ENCODE peak calls at places on chromosomes 11 and 22, in seven cellular contexts. C is HCT116, G is K562, P is H1, H is HepG2, O is SK-N-SH, U is GM12878. F is an unnamed sample.

GRCh38 chr11:44120169-44120568 is 24.7 kb downstream of the EXT2 start:
- DNase-seq in C (no peak), G (peak), P (no peak), H (no peak), O (peak), U (no peak), F (no peak)

GRCh38 chr11:69003301-69003865 is 9.7 kb downstream of the MRGPRF start:
- DNase-seq in C (no peak), G (no peak), P (no peak), H (no peak), O (no peak), U (no peak), F (no peak)

GRCh38 chr11:118230088-118230487 is 5.3 kb upstream of the JAML start:
- DNase-seq in C (no peak), G (no peak), P (no peak), H (no peak), O (no peak), U (no peak), F (no peak)

GRCh38 chr22:33381531-33382406 is 323.6 kb upstream of the SYN3 start:
- DNase-seq in C (no peak), G (no peak), P (no peak), H (no peak), O (no peak), U (no peak), F (no peak)

GRCh38 chr22:49873228-49873940 is 19.7 kb downstream of the ZBED4 start:
- DNase-seq in C (no peak), G (no peak), P (no peak), H (no peak), O (no peak), U (no peak), F (no peak)

GRCh38 chr11:47241740-47242400 is 6.7 kb downstream of the ACP2 start:
- DNase-seq in C (no peak), G (no peak), P (no peak), H (no peak), O (peak), U (no peak), F (no peak)

GRCh38 chr11:31254411-31254810 is 115.1 kb downstream of the DCDC1 start:
- DNase-seq in C (no peak), G (no peak), P (no peak), H (no peak), O (no peak), U (no peak), F (no peak)

GRCh38 chr11:132895340-132895739 is 637.0 kb downstream of the OPCML start:
- DNase-seq in C (no peak), G (no peak), P (no peak), H (no peak), O (no peak), U (no peak), F (no peak)

GRCh38 chr11:47552086-47552580 is 799 bp downstream of the CELF1 start:
- DNase-seq in C (no peak), G (no peak), P (no peak), H (peak), O (peak), U (no peak), F (peak)

GRCh38 chr22:20957118-20957690 is 9.9 kb upstream of the AIFM3 start:
- DNase-seq in C (no peak), G (no peak), P (no peak), H (no peak), O (peak), U (no peak), F (no peak)

GRCh38 chr11:117239295-117239694 is 6.8 kb downstream of the RNF214 start:
- DNase-seq in C (no peak), G (no peak), P (no peak), H (no peak), O (no peak), U (no peak), F (no peak)

GRCh38 chr11:34223021-34223813 is 117.8 kb downstream of the NAT10 start:
- DNase-seq in C (no peak), G (no peak), P (no peak), H (no peak), O (no peak), U (no peak), F (no peak)

GRCh38 chr11:121613724-121614123 is 161.0 kb upstream of the SORL1-AS1 start:
- DNase-seq in C (no peak), G (no peak), P (no peak), H (no peak), O (no peak), U (no peak), F (no peak)

GRCh38 chr11:43937434-43938411 is 4.7 kb upstream of the C11orf96 start:
- DNase-seq in C (peak), G (peak), P (no peak), H (no peak), O (no peak), U (no peak), F (no peak)

GRCh38 chr11:72353861-72354260 is 80.5 kb downstream of the CLPB start:
- DNase-seq in C (no peak), G (no peak), P (no peak), H (peak), O (no peak), U (no peak), F (no peak)

GRCh38 chr11:11416502-11416901 is 63.5 kb upstream of the CSNK2A3 start:
- DNase-seq in C (no peak), G (no peak), P (no peak), H (no peak), O (no peak), U (no peak), F (peak)

GRCh38 chr22:49970528-49971231 is 10.1 kb downstream of the PIM3 start:
- DNase-seq in C (peak), G (peak), P (peak), H (peak), O (peak), U (peak), F (peak)

GRCh38 chr11:62508336-62509058 is 38.1 kb downstream of the AHNAK start:
- DNase-seq in C (peak), G (peak), P (peak), H (peak), O (peak), U (no peak), F (peak)

GRCh38 chr11:69018924-69019323 is 5.9 kb upstream of the MRGPRF start:
- DNase-seq in C (no peak), G (no peak), P (no peak), H (no peak), O (no peak), U (no peak), F (no peak)

GRCh38 chr11:88402784-88403183 is 65.2 kb upstream of the CTSC start:
- DNase-seq in C (no peak), G (no peak), P (no peak), H (no peak), O (no peak), U (no peak), F (no peak)

DNA sequence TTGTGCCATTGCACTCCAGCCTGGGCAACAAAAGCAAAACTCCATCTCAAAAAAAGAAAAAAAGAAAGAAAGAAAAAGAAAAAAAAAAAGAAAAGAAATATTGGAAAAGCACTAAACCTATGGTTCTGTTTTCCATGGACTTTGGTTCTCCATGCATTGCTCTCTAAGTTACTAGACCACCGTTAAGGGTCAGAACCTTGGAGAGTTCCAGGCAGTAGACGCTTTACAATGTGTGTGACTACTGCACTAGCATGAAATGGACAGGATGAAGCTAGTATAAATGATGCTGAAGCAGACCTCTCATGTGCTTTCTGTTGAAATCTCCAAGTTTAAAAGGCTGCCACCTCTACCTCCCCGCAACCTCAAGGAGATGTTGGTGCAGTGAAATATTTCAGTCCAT is 63.5 kb downstream of the SIK2 start:
- DNase-seq in C (no peak), G (peak), P (no peak), H (peak), O (no peak), U (no peak), F (peak)
- TF ChIP-seq JUND in C (no peak), G (no peak), P (no peak), H (no peak), O (no peak), U (no peak), F (no peak)

DNA sequence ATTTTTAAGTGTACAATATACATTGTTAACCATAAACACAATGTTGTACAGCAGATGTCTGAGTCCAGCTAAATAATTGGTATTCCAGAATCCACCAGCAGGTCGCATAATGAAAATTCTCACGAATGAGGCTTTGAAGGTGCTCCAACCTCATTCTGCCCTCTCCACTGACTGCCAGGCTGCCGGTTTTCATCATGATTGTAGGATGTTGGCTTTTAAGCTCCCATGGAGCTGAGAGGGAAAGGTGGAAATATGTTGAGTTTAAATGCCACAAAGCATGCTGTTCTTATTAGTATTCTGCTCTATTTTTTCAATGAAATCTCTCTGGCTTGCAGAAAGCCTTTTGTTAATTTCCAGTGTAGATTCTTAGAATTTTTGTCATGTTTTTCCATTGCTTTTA is 337.2 kb upstream of the DDI1 start:
- DNase-seq in C (no peak), G (no peak), P (no peak), H (no peak), O (no peak), U (no peak), F (no peak)
- TF ChIP-seq JUND in C (no peak), G (no peak), P (no peak), H (no peak), O (no peak), U (no peak), F (no peak)

GRCh38 chr11:65573391-65574146 is 1.2 kb downstream of the FAM89B start:
- DNase-seq in C (no peak), G (no peak), P (no peak), H (no peak), O (no peak), U (no peak), F (peak)

GRCh38 chr11:65569973-65570918 is at the start of gene ZNRD2:
- DNase-seq in C (peak), G (peak), P (peak), H (peak), O (peak), U (peak), F (peak)

GRCh38 chr11:65571420-65571819 is 918 bp upstream of the FAM89B start:
- DNase-seq in C (no peak), G (no peak), P (no peak), H (no peak), O (no peak), U (no peak), F (no peak)

GRCh38 chr11:65572356-65573043 is at the start of gene FAM89B:
- DNase-seq in C (no peak), G (peak), P (no peak), H (no peak), O (peak), U (no peak), F (peak)

DNA sequence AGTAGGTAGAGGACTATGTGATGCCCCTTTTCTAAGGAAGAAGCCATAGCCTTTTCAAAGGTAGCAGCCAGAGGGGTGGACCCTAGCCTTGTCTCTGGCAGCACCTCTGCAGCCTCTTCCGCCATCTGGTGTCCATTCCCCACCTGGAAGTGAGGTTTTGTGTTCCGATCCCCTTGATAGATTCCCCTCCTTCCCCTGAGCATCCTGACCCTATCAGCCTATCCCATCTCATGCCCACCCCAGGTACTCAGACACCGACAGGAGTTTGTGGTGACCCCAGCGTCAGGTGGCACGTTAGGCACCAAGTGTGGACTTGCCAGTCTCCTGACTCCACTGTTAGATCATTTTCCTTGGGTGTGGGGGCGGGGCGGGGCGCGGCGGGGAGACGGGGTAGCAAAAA is 398 bp upstream of the FAM89B start:
- DNase-seq in C (no peak), G (no peak), P (no peak), H (no peak), O (no peak), U (no peak), F (no peak)
- TF ChIP-seq JUND in C (no peak), G (peak), P (no peak), H (no peak), O (no peak), U (no peak), F (no peak)

GRCh38 chr11:63610604-63611394 is 3.4 kb downstream of the PLAAT3 start:
- DNase-seq in C (no peak), G (no peak), P (peak), H (no peak), O (no peak), U (no peak), F (no peak)

GRCh38 chr11:63609536-63609935 is 4.7 kb downstream of the PLAAT3 start:
- DNase-seq in C (no peak), G (no peak), P (no peak), H (no peak), O (peak), U (no peak), F (peak)

GRCh38 chr11:63609971-63610580 is 4.2 kb downstream of the PLAAT3 start:
- DNase-seq in C (no peak), G (no peak), P (no peak), H (no peak), O (no peak), U (no peak), F (no peak)

GRCh38 chr11:63611395-63611747 is 2.9 kb downstream of the PLAAT3 start:
- DNase-seq in C (no peak), G (no peak), P (no peak), H (no peak), O (no peak), U (no peak), F (no peak)

DNA sequence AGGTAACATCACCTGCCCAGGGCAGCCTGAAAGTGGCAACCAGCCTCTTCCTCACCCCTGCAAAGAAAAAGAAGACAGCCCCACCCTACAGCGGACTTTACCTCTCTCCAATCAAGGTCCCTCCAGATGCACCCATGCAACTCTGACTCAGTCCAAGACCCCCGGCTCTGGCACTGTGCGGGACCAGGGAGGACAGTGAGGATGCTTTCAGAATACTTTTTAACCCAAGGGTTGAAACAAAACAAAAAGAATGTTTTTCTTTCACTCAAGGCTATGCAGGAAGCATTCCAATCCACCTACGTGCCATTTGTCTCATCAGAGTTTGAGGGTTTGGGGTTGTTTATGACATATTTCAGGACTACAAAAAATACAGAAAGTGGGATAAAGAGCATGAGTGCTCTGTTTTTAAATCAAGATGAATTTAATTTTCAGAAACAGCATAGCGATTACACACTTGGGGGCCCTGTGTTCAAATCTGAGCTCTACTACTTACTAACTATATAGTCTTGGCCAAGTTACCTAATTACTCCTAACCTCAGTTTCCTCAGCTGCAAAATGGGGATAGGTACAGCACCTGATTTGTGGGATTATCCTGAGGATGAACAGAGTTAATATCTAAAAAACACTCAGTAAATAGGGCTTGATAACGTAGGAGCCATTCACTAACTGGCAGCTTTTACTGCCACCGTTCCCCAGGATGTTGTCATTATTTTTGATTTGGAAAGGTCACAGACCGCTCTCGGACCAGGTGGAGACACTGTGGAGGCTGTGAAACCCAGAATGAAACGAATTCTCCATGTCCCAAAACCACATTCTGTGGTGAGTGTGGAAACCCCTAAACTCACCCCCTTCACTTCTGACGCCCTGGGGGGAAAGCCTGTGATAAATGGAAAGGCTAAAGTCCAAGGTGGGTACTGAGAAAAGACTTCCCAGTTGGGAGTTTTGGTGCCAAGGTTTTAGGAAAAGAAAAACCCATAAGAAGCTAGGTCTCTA is 5.6 kb downstream of the PLAAT3 start:
- DNase-seq in C (no peak), G (no peak), P (no peak), H (no peak), O (no peak), U (no peak), F (no peak)
- TF ChIP-seq JUND in C (no peak), G (no peak), P (no peak), H (no peak), O (no peak), U (no peak), F (no peak)

GRCh38 chr11:81345609-81346008 is 1388.1 kb downstream of the FAM181B start:
- DNase-seq in C (no peak), G (no peak), P (no peak), H (no peak), O (no peak), U (no peak), F (no peak)

DNA sequence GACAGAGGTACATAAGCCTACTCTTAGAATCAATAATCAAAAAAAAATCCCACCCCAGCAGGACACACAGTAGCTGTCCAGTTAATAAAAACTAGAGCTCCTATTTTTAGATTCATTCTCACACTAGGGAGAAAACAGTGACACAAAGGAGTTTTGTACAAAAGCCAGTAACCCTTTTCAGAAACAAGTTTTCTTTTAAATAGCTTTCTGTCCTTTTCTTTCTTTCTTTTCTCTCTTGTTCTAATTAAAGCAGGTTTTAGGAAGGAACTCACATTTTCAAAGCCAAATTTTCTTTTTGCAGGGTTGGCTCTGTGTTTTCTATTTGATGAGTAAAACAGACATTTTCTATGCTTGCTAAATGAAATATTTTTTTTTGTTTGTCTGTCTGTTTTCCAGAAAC is 1390.7 kb downstream of the FAM181B start:
- DNase-seq in C (no peak), G (no peak), P (no peak), H (no peak), O (no peak), U (no peak), F (no peak)
- TF ChIP-seq JUND in C (no peak), G (no peak), P (no peak), H (no peak), O (no peak), U (no peak), F (no peak)

F was measured in T47D.